ENCODE peak calls at places on chromosomes 13 and 19, in eight cellular contexts. P is effector memory CD4-positive, alpha-beta T cell; T is cardiac muscle cell; U is testis; F is mesendoderm; Z is esophagus squamous epithelium; I is CD8-positive, alpha-beta T cell; V is naive thymus-derived CD4-positive, alpha-beta T cell. M is an unnamed sample.

GRCh38 chr13:80030491-80030890 is 310.4 kb downstream of the SPRY2 start:
- DNase-seq in T (no peak), V (no peak), U (peak), F (peak), I (no peak), P (no peak), Z (no peak), M (no peak)

GRCh38 chr13:110648155-110648819 is 32.9 kb downstream of the NAXD start:
- DNase-seq in F (no peak), I (no peak), P (no peak), T (no peak), U (no peak), Z (no peak), V (no peak), M (no peak)

GRCh38 chr13:42746846-42747245 is 34.5 kb upstream of the FAM216B start:
- DNase-seq in V (no peak), P (no peak), F (no peak), Z (no peak), I (no peak), U (no peak), T (no peak), M (no peak)

GRCh38 chr13:20173121-20173746 is 12.4 kb upstream of the GJA3 start:
- DNase-seq in U (no peak), T (no peak), Z (no peak), I (no peak), F (no peak), V (no peak), P (no peak), M (no peak)

GRCh38 chr13:112655898-112656297 is 33.9 kb upstream of the ATP11A start:
- DNase-seq in P (no peak), F (no peak), Z (no peak), T (no peak), V (no peak), U (no peak), I (no peak), M (no peak)

GRCh38 chr13:96229356-96229755 is 139.4 kb downstream of the HS6ST3 start:
- DNase-seq in T (peak), F (peak), Z (no peak), P (no peak), V (no peak), I (no peak), U (peak), M (no peak)

GRCh38 chr19:55255618-55256423 is 3.0 kb downstream of the PPP6R1 start:
- DNase-seq in P (no peak), U (no peak), T (no peak), Z (no peak), I (no peak), V (no peak), F (no peak), M (no peak)

GRCh38 chr19:42284066-42284501 is 15.0 kb downstream of the CIC start:
- DNase-seq in F (peak), T (peak), P (peak), V (peak), Z (no peak), U (peak), I (peak), M (peak)

GRCh38 chr19:12784871-12785430 is 6.3 kb upstream of the JUNB start:
- DNase-seq in U (no peak), V (peak), P (peak), F (no peak), T (no peak), Z (no peak), I (no peak), M (no peak)

GRCh38 chr19:35213678-35214632 is 14.6 kb downstream of the FAM187B start:
- DNase-seq in T (no peak), P (peak), F (no peak), V (peak), U (peak), I (peak), Z (peak), M (no peak)

GRCh38 chr13:48748681-48749080 is 95.0 kb downstream of the CYSLTR2 start:
- DNase-seq in I (no peak), U (no peak), T (no peak), V (no peak), F (no peak), Z (no peak), P (no peak), M (no peak)

GRCh38 chr13:20616059-20616797 is 49.3 kb downstream of the IFT88 start:
- DNase-seq in V (no peak), P (no peak), I (no peak), U (no peak), T (no peak), Z (no peak), F (no peak), M (no peak)

GRCh38 chr19:3358392-3358918 is 7.9 kb upstream of the NFIC start:
- DNase-seq in V (no peak), Z (no peak), U (no peak), I (no peak), P (no peak), T (no peak), F (no peak), M (no peak)

GRCh38 chr19:18419699-18420460 is 682 bp downstream of the SSBP4 start:
- DNase-seq in U (no peak), P (no peak), T (no peak), F (no peak), I (no peak), V (no peak), Z (no peak), M (no peak)

GRCh38 chr13:28494537-28494860 is 429 bp downstream of the FLT1 start:
- DNase-seq in Z (no peak), F (no peak), T (no peak), V (no peak), U (no peak), I (no peak), P (no peak), M (no peak)

GRCh38 chr13:48749699-48750473 is 96.2 kb downstream of the CYSLTR2 start:
- DNase-seq in I (no peak), V (no peak), T (peak), F (peak), U (peak), Z (peak), P (peak), M (peak)

GRCh38 chr19:38386300-38386967 is 1.4 kb downstream of the GGN start:
- DNase-seq in T (no peak), V (no peak), P (no peak), Z (no peak), F (no peak), U (no peak), I (no peak), M (no peak)

GRCh38 chr19:28929026-28929425 is 283.9 kb downstream of the UQCRFS1 start:
- DNase-seq in I (no peak), U (no peak), F (no peak), Z (no peak), P (no peak), T (no peak), V (no peak), M (no peak)

GRCh38 chr13:66675620-66676019 is 554.5 kb downstream of the PCDH9 start:
- DNase-seq in P (no peak), Z (no peak), V (no peak), F (no peak), T (no peak), U (no peak), I (no peak), M (no peak)

GRCh38 chr13:40897058-40897457 is 107.6 kb downstream of the SLC25A15 start:
- DNase-seq in T (no peak), V (no peak), F (no peak), P (no peak), Z (no peak), I (no peak), U (no peak), M (no peak)

GRCh38 chr13:48624016-48624415 is 29.7 kb upstream of the CYSLTR2 start:
- DNase-seq in F (no peak), U (no peak), Z (no peak), V (no peak), I (no peak), T (no peak), P (no peak), M (no peak)

GRCh38 chr19:50162988-50163387 is at the start of gene IZUMO2:
- DNase-seq in V (no peak), P (no peak), F (peak), I (no peak), Z (no peak), T (no peak), U (peak), M (no peak)

GRCh38 chr13:52599853-52600603 is 42.2 kb upstream of the HNRNPA1L2 start:
- DNase-seq in F (peak), P (no peak), I (no peak), T (peak), V (no peak), U (peak), Z (no peak), M (no peak)

GRCh38 chr19:29988351-29988750 is 46.3 kb downstream of the URI1 start:
- DNase-seq in P (no peak), U (no peak), V (no peak), F (peak), I (no peak), T (no peak), Z (no peak), M (no peak)

GRCh38 chr19:35750167-35750566 is 1.8 kb downstream of the LIN37 start:
- DNase-seq in F (no peak), U (no peak), P (no peak), Z (no peak), T (no peak), I (no peak), V (no peak), M (no peak)

GRCh38 chr13:112330479-112331407 is 45.4 kb upstream of the SPACA7 start:
- DNase-seq in I (no peak), F (no peak), T (no peak), Z (no peak), U (no peak), V (no peak), P (no peak), M (no peak)

GRCh38 chr19:46748325-46749109 is 2.3 kb upstream of the STRN4 start:
- DNase-seq in V (no peak), U (peak), F (peak), T (peak), I (peak), P (peak), Z (no peak), M (peak)

GRCh38 chr13:96958286-96958891 is 35.9 kb downstream of the OXGR1 start:
- DNase-seq in P (no peak), F (peak), I (no peak), U (peak), T (peak), Z (no peak), V (no peak), M (no peak)

GRCh38 chr13:36244073-36244472 is 29.7 kb upstream of the SOHLH2 start:
- DNase-seq in P (no peak), F (no peak), T (no peak), Z (no peak), I (no peak), V (no peak), U (no peak), M (no peak)

GRCh38 chr19:3455960-3456601 is 24.2 kb downstream of the SMIM24 start:
- DNase-seq in F (no peak), I (no peak), Z (no peak), U (no peak), V (no peak), P (no peak), T (no peak), M (no peak)

GRCh38 chr13:98504371-98504963 is 72.4 kb downstream of the STK24 start:
- DNase-seq in Z (no peak), I (no peak), F (no peak), P (no peak), T (no peak), U (no peak), V (no peak), M (no peak)

GRCh38 chr13:25945596-25945995 is 106.2 kb downstream of the SHISA2 start:
- DNase-seq in U (no peak), T (no peak), P (no peak), Z (no peak), V (no peak), F (no peak), I (no peak), M (no peak)

GRCh38 chr19:23822735-23823134 is 64.0 kb upstream of the ZNF681 start:
- DNase-seq in I (no peak), V (no peak), F (peak), U (no peak), P (no peak), Z (no peak), T (no peak), M (no peak)

GRCh38 chr19:15337202-15337601 is 4.9 kb upstream of the BRD4 start:
- DNase-seq in U (no peak), Z (no peak), T (no peak), F (no peak), I (no peak), P (no peak), V (no peak), M (no peak)

DNA sequence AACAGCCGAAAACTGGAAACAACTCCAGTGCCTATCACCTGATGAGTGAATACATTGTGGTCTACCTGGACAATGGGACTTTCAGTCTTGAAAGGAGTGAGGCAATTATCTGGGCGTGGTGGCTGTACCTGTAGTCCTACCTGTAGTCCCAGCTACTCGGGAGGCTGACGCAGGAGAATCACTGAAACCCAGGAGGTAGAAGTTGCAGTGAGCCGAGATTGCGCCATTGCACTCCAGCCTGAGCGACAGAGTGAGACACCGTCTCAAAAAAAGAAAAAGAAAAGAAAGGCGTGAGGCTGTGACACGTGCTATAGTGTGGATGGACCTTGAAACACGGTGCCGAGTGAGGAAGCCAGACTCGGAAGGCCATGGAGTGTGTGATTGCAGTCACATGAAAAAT is 4.1 kb upstream of the NTN5 start:
- DNase-seq in I (no peak), V (no peak), U (no peak), P (no peak), T (no peak), F (no peak), Z (no peak), M (no peak)
- H3K27ac ChIP-seq in I (no peak), V (no peak), U (no peak), P (no peak), T (no peak), F (no peak), Z (peak), M (no peak)

GRCh38 chr13:44273216-44273615 is 100.4 kb upstream of the SERP2 start:
- DNase-seq in P (no peak), V (no peak), F (no peak), U (no peak), I (no peak), Z (no peak), T (no peak), M (no peak)

GRCh38 chr13:44271031-44271433 is 102.6 kb upstream of the SERP2 start:
- DNase-seq in F (no peak), I (no peak), V (no peak), P (no peak), U (no peak), Z (no peak), T (no peak), M (no peak)

GRCh38 chr13:44270153-44270552 is 103.5 kb upstream of the SERP2 start:
- DNase-seq in Z (no peak), T (no peak), I (no peak), P (no peak), V (no peak), U (no peak), F (no peak), M (no peak)

GRCh38 chr13:44272692-44273091 is 100.9 kb upstream of the SERP2 start:
- DNase-seq in V (no peak), U (no peak), T (no peak), P (no peak), I (no peak), F (no peak), Z (no peak), M (no peak)

DNA sequence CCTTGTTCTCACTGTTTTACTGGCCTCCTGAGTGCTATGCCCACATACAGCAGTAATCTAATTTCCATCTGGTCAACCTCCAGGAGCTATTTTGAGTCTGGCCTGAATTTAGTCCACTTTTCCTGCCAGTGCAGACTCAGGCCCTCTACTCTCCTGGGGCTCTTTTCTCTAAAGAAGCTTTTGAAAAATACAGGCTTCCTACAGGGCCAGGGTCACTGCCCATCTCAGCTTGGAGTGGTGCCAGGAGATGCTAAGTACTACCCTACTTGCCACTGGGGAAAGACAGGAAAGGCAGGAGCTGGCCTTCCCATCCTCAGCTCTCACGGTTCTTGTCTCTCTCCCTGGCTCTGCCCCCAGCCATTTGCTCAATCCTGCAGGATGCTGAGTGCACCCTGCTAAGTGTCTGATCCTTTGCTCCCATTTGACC is 101.7 kb upstream of the SERP2 start:
- DNase-seq in I (no peak), U (no peak), Z (no peak), F (peak), P (no peak), V (no peak), T (peak), M (no peak)
- H3K27ac ChIP-seq in I (no peak), U (no peak), Z (peak), F (no peak), P (no peak), V (no peak), T (peak), M (peak)

GRCh38 chr19:1421218-1421957 is 14.0 kb downstream of the DAZAP1 start:
- DNase-seq in P (no peak), U (no peak), F (no peak), I (no peak), V (no peak), T (no peak), Z (no peak), M (no peak)
- H3K27ac ChIP-seq in P (no peak), U (peak), F (no peak), I (no peak), V (no peak), T (no peak), Z (no peak), M (no peak)

GRCh38 chr13:24004971-24005370 is 107.7 kb upstream of the C1QTNF9B start:
- DNase-seq in F (no peak), U (no peak), I (no peak), Z (no peak), V (no peak), T (no peak), P (no peak), M (no peak)
- H3K27ac ChIP-seq in F (no peak), U (no peak), I (no peak), Z (no peak), V (no peak), T (no peak), P (no peak), M (peak)

M was measured in caudate nucleus.